ENCODE peak calls at places on chromosomes 1 and 21, in nine cellular contexts. M is ovary, E is heart left ventricle, J is upper lobe of left lung, V is adrenal gland, L is uterus, I is body of pancreas, B is right lobe of liver, H is IMR-90. R is an unnamed sample.
A peak's percentile ranks its signal among the peaks of the same experiment; 100 is the strongest.

GRCh38 chr1:223474804-223475203 is 81.6 kb downstream of the CCDC185 start:
- DNase-seq in M (no peak), E (no peak), J (no peak), V (no peak), L (no peak), I (no peak), B (no peak), H (no peak), R (no peak)

GRCh38 chr1:2391034-2391384 is 345 bp downstream of the MORN1 start:
- DNase-seq in M (peak; percentile 43), E (no peak), J (no peak), V (peak; percentile 44), L (no peak), I (peak; percentile 36), B (peak; percentile 53), H (no peak), R (no peak)

GRCh38 chr1:246199086-246199485 is 308.0 kb downstream of the SMYD3 start:
- DNase-seq in M (no peak), E (no peak), J (no peak), V (no peak), L (no peak), I (no peak), B (no peak), H (no peak), R (no peak)

GRCh38 chr1:156157506-156157905 is 4.1 kb downstream of the SEMA4A start:
- DNase-seq in M (no peak), E (no peak), J (no peak), V (no peak), L (no peak), I (no peak), B (no peak), H (no peak), R (no peak)

GRCh38 chr1:212471286-212471685 is 38.6 kb downstream of the NENF start:
- DNase-seq in M (no peak), E (no peak), J (no peak), V (no peak), L (no peak), I (no peak), B (no peak), H (no peak), R (no peak)

GRCh38 chr1:234864116-234864515 is 254.1 kb upstream of the IRF2BP2 start:
- DNase-seq in M (no peak), E (no peak), J (no peak), V (no peak), L (peak; percentile 6), I (no peak), B (no peak), H (no peak), R (no peak)

GRCh38 chr1:75602486-75602885 is 8.4 kb downstream of the SLC44A5 start:
- DNase-seq in M (no peak), E (no peak), J (no peak), V (no peak), L (no peak), I (no peak), B (no peak), H (no peak), R (no peak)

GRCh38 chr21:42272984-42273600 is 42.1 kb downstream of the TFF3 start:
- DNase-seq in M (no peak), E (no peak), J (no peak), V (peak; percentile 57), L (no peak), I (no peak), B (peak; percentile 18), H (no peak), R (no peak)

DNA sequence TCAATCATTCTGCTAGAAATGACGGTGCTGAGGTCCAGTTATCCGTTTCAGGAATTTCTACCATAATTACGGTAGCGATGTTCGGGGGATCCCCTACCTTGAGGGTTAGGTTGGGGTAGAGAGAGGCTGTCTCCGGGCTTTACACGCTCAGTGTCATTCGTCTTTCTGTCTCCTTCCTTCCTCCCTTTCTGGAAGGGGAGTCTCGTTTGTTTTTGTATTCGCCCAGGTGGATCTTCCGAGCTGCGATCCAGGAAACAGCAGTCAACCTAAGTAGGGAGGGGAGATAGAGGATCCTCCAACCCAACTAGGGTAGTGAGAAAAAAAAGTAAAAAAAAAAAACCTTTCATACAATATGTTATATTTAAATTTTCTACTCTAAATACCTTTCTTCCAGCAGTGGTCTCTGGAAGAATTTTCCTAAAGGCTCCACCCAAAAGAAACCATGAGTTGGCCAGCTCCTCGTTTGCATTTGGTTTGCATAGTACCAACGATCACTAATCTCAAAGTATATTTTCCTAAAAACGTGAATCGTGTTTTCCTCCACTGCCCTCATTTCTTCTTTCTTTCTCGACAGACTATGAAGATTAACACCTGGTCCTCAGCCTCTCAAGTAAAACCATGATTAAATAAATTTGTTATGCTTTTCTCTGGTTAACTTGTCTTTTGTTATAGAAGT is 611 bp upstream of the PIK3C2B start:
- DNase-seq in M (no peak), E (no peak), J (no peak), V (no peak), L (no peak), I (no peak), B (no peak), H (no peak), R (no peak)
- H3K27me3 ChIP-seq in M (no peaks in the 10 kb centered on the region), E (no peaks in the 10 kb centered on the region), J (no peaks in the 10 kb centered on the region), V (no peaks in the 10 kb centered on the region), L (no peaks in the 10 kb centered on the region), I (no peaks in the 10 kb centered on the region), B (no peaks in the 10 kb centered on the region), H (peaks cover 24% of the 10 kb centered on the region), R (no peaks in the 10 kb centered on the region)

GRCh38 chr21:38857152-38857825 is 51.6 kb downstream of the ETS2 start:
- DNase-seq in M (no peak), E (no peak), J (no peak), V (no peak), L (no peak), I (no peak), B (no peak), H (no peak), R (no peak)
- H3K4me1 ChIP-seq in M (no peaks in the 10 kb centered on the region), E (peaks cover 20% of the 10 kb centered on the region), J (no peaks in the 10 kb centered on the region), V (no peaks in the 10 kb centered on the region), L (no peaks in the 10 kb centered on the region), I (no peaks in the 10 kb centered on the region), B (no peaks in the 10 kb centered on the region), H (peaks cover 2% of the 10 kb centered on the region), R (peaks cover 6% of the 10 kb centered on the region)

GRCh38 chr1:12179111-12179519 is 12.3 kb downstream of the TNFRSF1B start:
- DNase-seq in M (no peak), E (no peak), J (peak; percentile 76), V (peak; percentile 54), L (no peak), I (no peak), B (no peak), H (peak; percentile 88), R (no peak)
- TF ChIP-seq POLR2A in M (no peak), E (no peak), J (no peak), V (no peak), L (no peak), I (no peak), B (no peak), H (no peak), R (no peak)

GRCh38 chr1:46488343-46489168 is 1.1 kb upstream of the DMBX1 start:
- DNase-seq in M (no peak), E (no peak), J (no peak), V (peak; percentile 57), L (no peak), I (no peak), B (no peak), H (peak; percentile 30), R (no peak)
- H3K27me3 ChIP-seq in M (peaks cover 4% of the 10 kb centered on the region), E (peaks cover 64% of the 10 kb centered on the region), J (peaks cover 66% of the 10 kb centered on the region), V (peaks cover 67% of the 10 kb centered on the region), L (peaks cover 18% of the 10 kb centered on the region), I (peaks cover 43% of the 10 kb centered on the region), B (peaks cover 4% of the 10 kb centered on the region), H (peaks cover 94% of the 10 kb centered on the region), R (peaks cover 100% of the 10 kb centered on the region)

DNA sequence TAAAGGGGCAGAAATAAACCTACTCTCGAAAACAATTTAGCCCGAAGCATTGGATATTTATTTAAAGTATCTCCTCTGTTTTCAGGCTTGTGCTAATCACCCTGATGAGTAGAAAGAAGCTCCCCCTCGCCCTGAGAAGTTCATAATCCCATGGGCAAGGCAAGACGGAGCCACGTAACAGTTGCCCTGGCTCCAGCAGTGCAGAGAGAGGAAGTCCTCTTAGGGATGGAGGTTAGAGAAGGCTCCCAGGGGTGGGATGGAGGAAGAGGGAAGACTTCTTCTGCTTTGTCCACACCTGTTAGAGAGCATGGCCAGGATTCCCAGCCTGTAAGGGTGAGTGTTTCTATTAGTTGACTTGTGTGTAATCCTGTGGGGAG is 3.4 kb upstream of the GPR25 start:
- DNase-seq in M (no peak), E (no peak), J (no peak), V (no peak), L (no peak), I (no peak), B (no peak), H (no peak), R (no peak)
- H3K4me1 ChIP-seq in M (peaks cover 11% of the 10 kb centered on the region), E (peaks cover 15% of the 10 kb centered on the region), J (peaks cover 14% of the 10 kb centered on the region), V (peaks cover 11% of the 10 kb centered on the region), L (peaks cover 10% of the 10 kb centered on the region), I (peaks cover 12% of the 10 kb centered on the region), B (peaks cover 8% of the 10 kb centered on the region), H (peaks cover 10% of the 10 kb centered on the region), R (peaks cover 16% of the 10 kb centered on the region)

DNA sequence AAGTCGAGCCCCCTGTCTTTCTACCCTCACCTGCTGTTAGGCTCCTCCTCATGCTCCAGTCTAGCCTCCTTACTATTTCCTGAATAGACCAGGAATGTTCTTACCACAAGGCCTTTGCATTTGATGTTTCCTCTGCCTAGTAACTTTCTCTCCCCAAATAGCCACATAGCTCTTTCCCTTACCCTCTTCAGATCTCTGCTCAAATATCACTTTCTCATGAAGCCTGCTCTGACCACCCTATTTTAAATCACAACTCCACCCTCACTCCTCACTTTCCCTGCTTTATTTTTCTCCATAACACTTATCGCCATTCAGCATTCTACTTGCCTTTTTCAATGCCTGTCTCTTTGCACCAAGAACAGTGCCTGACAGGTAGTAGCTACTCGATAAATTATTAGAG is 6.6 kb upstream of the CDCA8 start:
- DNase-seq in M (no peak), E (no peak), J (no peak), V (no peak), L (no peak), I (no peak), B (no peak), H (no peak), R (no peak)
- TF ChIP-seq POLR2A in M (no peak), E (no peak), J (no peak), V (no peak), L (no peak), I (no peak), B (no peak), H (no peak), R (no peak)

DNA sequence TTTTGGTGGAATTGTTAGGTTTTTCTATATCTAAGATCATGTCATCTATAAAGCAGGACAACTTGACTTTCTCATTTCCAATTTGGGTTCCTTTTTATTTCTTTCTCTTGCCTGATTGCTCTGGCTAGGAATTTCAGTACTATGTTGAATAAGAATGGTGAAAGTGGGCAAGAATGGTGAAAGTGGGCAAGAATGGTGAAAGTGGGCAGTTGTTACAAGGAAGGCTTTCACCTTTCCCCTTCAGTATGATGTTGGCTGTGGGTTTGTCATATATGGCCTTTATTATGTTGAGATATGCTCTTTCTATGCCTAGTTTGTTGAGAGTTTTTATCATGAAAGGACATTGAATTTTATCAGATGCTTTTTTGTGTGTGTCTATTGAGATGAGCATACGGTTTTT is 64.5 kb downstream of the XPR1 start:
- DNase-seq in M (no peak), E (no peak), J (no peak), V (no peak), L (no peak), I (no peak), B (no peak), H (no peak), R (no peak)
- H3K27me3 ChIP-seq in M (no peaks in the 10 kb centered on the region), E (no peaks in the 10 kb centered on the region), J (no peaks in the 10 kb centered on the region), V (no peaks in the 10 kb centered on the region), L (no peaks in the 10 kb centered on the region), I (no peaks in the 10 kb centered on the region), B (no peaks in the 10 kb centered on the region), H (no peaks in the 10 kb centered on the region), R (no peaks in the 10 kb centered on the region)